ENCODE peak calls at places on chromosome 3, in seven cellular contexts. N is tibial nerve, R is lower leg skin, B is heart left ventricle, Q is right lobe of liver, M is HCT116, D is IMR-90. V is an unnamed sample.

GRCh38 chr3:63970596-63971468 is 52.5 kb downstream of the PSMD6 start:
- DNase-seq in N (no peak), R (no peak), B (no peak), Q (no peak), M (no peak), D (no peak), V (no peak)

GRCh38 chr3:171055336-171056178 is 29.0 kb upstream of the SLC2A2 start:
- DNase-seq in N (no peak), R (no peak), B (no peak), Q (no peak), M (peak; percentile 13), D (peak; percentile 56), V (no peak)

GRCh38 chr3:84820126-84820525 is 138.7 kb upstream of the CADM2 start:
- DNase-seq in N (no peak), R (no peak), B (no peak), Q (no peak), M (no peak), D (no peak), V (no peak)

GRCh38 chr3:40137586-40138295 is 171.8 kb upstream of the EIF1B start:
- DNase-seq in N (no peak), R (no peak), B (no peak), Q (no peak), M (no peak), D (no peak), V (no peak)

GRCh38 chr3:183249006-183249718 is 3.9 kb upstream of the B3GNT5 start:
- DNase-seq in N (no peak), R (no peak), B (no peak), Q (no peak), M (no peak), D (no peak), V (no peak)

GRCh38 chr3:69855436-69856162 is 116.3 kb downstream of the MITF start:
- DNase-seq in N (no peak), R (no peak), B (no peak), Q (no peak), M (no peak), D (peak; percentile 64), V (no peak)

GRCh38 chr3:46926039-46926438 is 48.5 kb downstream of the PTH1R start:
- DNase-seq in N (no peak), R (no peak), B (peak; percentile 59), Q (peak; percentile 52), M (no peak), D (peak; percentile 82), V (no peak)

GRCh38 chr3:30689202-30689641 is 82.8 kb downstream of the TGFBR2 start:
- DNase-seq in N (no peak), R (no peak), B (no peak), Q (no peak), M (peak; percentile 79), D (peak; percentile 40), V (peak; percentile 32)

GRCh38 chr3:43071313-43071893 is 34.5 kb downstream of the POMGNT2 start:
- DNase-seq in N (no peak), R (no peak), B (no peak), Q (no peak), M (peak; percentile 19), D (no peak), V (no peak)

GRCh38 chr3:36868614-36869436 is 76.0 kb downstream of the TRANK1 start:
- DNase-seq in N (peak; percentile 69), R (peak; percentile 53), B (no peak), Q (no peak), M (peak; percentile 48), D (peak; percentile 63), V (peak; percentile 72)

GRCh38 chr3:70716832-70717231 is 404.4 kb upstream of the MDFIC2 start:
- DNase-seq in N (peak; percentile 41), R (no peak), B (peak; percentile 34), Q (no peak), M (no peak), D (peak; percentile 48), V (peak; percentile 26)

GRCh38 chr3:121651684-121652083 is 9.0 kb downstream of the HCLS1 start:
- DNase-seq in N (no peak), R (no peak), B (no peak), Q (no peak), M (no peak), D (no peak), V (no peak)

GRCh38 chr3:31793040-31793439 is 188.0 kb downstream of the OSBPL10 start:
- DNase-seq in N (no peak), R (no peak), B (no peak), Q (no peak), M (no peak), D (no peak), V (no peak)

GRCh38 chr3:160869825-160870224 is 113.8 kb downstream of the PPM1L start:
- DNase-seq in N (no peak), R (peak; percentile 28), B (peak; percentile 37), Q (peak; percentile 70), M (no peak), D (no peak), V (no peak)

GRCh38 chr3:40162616-40163015 is 146.9 kb upstream of the EIF1B start:
- DNase-seq in N (no peak), R (no peak), B (no peak), Q (no peak), M (no peak), D (no peak), V (no peak)

GRCh38 chr3:111895079-111895478 is 36.0 kb downstream of the PHLDB2 start:
- DNase-seq in N (no peak), R (no peak), B (no peak), Q (no peak), M (peak; percentile 75), D (peak; percentile 76), V (no peak)

GRCh38 chr3:46422617-46423016 is 15.6 kb downstream of the CCRL2 start:
- DNase-seq in N (no peak), R (no peak), B (no peak), Q (no peak), M (no peak), D (peak; percentile 13), V (no peak)

DNA sequence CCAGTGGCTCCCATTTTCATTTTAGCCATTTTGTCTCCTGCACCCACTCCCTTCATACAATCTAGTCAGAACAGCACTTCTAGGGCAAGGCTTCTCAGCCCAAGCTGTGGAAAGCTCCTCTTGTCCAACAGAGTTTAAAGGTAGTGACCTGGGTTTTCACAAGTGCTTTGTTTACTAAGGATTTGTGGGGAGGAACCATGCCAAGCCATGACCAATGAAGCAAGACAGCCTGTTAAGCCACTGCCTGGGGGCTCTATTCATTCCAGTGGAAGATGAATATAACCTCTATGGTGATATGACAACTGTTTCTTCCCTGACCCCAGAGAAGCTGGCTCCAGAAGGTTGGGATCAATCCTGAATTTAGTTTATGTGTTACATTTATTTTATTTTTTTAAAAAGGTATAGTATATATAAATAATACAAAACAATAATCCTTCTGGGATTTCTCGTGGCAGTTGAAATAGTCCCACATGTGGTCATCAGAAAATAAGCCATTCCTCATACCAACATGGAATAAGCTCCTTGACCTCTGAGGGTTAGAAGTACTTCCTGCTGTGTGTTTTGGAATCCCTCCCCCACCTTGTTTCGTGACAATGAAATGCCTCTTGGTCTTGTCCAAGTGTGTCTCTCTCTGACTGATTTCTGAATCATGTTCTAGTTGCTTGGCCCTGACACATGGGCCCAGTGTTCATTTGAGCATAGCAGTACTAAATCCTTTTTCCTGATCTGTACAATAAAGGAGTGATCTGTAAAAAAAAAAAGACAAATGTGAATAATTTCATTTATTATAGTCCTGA is 13.3 kb upstream of the THUMPD3 start:
- DNase-seq in N (no peak), R (no peak), B (no peak), Q (no peak), M (no peak), D (peak; percentile 92), V (no peak)
- TF ChIP-seq CTCF in N (no peak), R (no peak), B (no peak), Q (no peak), M (no peak), D (no peak), V (no peak)

DNA sequence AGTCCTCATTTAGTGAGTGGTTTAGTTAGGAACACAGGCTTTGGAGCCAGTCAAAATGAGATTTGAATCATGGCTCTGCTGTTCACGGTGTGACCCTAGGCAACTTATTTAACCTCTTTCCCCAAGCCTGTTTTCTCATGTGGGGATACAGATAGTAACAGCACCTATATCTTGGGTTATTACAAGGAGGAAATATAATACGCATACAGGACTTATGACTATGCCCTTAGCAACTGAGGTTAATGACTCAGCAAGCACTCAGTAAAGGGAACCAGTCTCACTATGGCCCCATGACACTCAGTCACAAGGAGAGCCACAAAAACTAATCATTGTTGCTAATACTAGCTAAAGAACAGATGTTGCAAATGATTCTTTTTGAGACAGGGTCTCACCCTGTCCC is 45.9 kb downstream of the SUMF1 start:
- DNase-seq in N (no peak), R (no peak), B (no peak), Q (no peak), M (no peak), D (peak; percentile 83), V (no peak)
- TF ChIP-seq POLR2A in N (no peak), R (no peak), B (no peak), Q (no peak), M (no peak), D (no peak), V (no peak)

GRCh38 chr3:19250959-19251610 is 102.8 kb downstream of the KCNH8 start:
- DNase-seq in N (no peak), R (no peak), B (no peak), Q (no peak), M (no peak), D (no peak), V (no peak)
- TF ChIP-seq CTCF in N (no peak), R (no peak), B (no peak), Q (no peak), M (no peak), D (no peak), V (no peak)

GRCh38 chr3:24348348-24348747 is 146.3 kb downstream of the THRB start:
- DNase-seq in N (no peak), R (no peak), B (no peak), Q (no peak), M (no peak), D (no peak), V (no peak)

GRCh38 chr3:24354230-24354629 is 140.4 kb downstream of the THRB start:
- DNase-seq in N (no peak), R (no peak), B (no peak), Q (no peak), M (no peak), D (no peak), V (no peak)

GRCh38 chr3:24352893-24353553 is 141.6 kb downstream of the THRB start:
- DNase-seq in N (no peak), R (no peak), B (no peak), Q (no peak), M (no peak), D (no peak), V (no peak)

GRCh38 chr3:24349367-24350019 is 145.2 kb downstream of the THRB start:
- DNase-seq in N (no peak), R (no peak), B (no peak), Q (no peak), M (no peak), D (no peak), V (no peak)

DNA sequence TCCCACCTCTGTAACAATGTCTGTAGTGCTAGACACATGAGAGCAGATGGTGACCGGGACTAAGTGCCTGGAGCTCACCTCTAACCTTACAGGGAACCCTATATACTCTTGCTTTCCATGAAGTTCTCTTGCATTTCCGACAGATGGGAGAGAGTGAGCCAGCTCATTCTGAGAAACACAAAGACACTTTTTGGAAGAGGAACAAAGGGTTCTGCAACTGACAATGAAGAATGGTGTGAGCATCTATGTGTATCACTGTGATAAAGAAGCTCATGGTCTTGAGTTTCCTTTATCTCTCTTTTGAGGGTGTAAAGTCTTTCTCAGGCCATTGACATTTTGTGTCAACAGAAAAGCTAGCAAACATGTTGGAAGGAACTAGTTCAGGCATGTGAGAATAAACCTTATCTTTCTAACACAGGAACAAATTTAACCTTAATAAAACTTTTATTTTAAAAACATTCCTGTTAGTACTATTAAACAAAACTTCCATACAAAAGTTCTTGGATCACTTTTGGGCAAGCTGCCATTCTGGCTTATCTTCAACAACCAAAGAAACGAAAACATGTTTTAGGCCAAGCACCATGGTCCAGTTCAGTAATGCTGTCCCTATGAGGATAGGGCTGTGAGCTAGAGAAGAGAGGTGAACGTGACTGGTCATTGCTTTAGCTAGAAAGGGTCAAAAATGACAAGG is 142.7 kb downstream of the THRB start:
- DNase-seq in N (peak; percentile 83), R (peak; percentile 51), B (no peak), Q (no peak), M (no peak), D (no peak), V (peak; percentile 44)
- TF ChIP-seq POLR2A in N (no peak), R (no peak), B (no peak), Q (no peak), M (no peak), D (no peak), V (no peak)